ENCODE peak calls at places on chromosomes 3 and 15, in ten cellular contexts. One of them, this sample, is unnamed.

GRCh38 chr3:48623851-48624547 is 2.4 kb upstream of the TMEM89 start:
- DNase-seq in iPS-NIHi11: no peak
- DNase-seq in stomach: peak; percentile 69
- DNase-seq in kidney tubule cell: no peak
- DNase-seq in EH: no peak
- DNase-seq in KG1: no peak
- DNase-seq in SW480: peak; percentile 81
- DNase-seq in left ventricle myocardium inferior: no peak
- DNase-seq in memory B cell: no peak
- DNase-seq in stimulated activated CD4-positive, alpha-beta T cell treated with anti-CD3 and anti-CD28 coated beads, Interleukin-2, amount 100 ng/mL, for 48 hours: no peak
- DNase-seq in this sample: no peak

GRCh38 chr3:127820871-127821853 is 1.2 kb downstream of the MGLL start:
- DNase-seq in EH: peak; percentile 55
- DNase-seq in kidney tubule cell: peak; percentile 89
- DNase-seq in iPS-NIHi11: no peak
- DNase-seq in stimulated activated CD4-positive, alpha-beta T cell treated with anti-CD3 and anti-CD28 coated beads, Interleukin-2, amount 100 ng/mL, for 48 hours: no peak
- DNase-seq in SW480: no peak
- DNase-seq in left ventricle myocardium inferior: peak; percentile 42
- DNase-seq in KG1: no peak
- DNase-seq in stomach: peak; percentile 38
- DNase-seq in memory B cell: no peak
- DNase-seq in this sample: no peak

GRCh38 chr3:31891876-31892455 is 89.1 kb downstream of the OSBPL10 start:
- DNase-seq in EH: no peak
- DNase-seq in kidney tubule cell: no peak
- DNase-seq in stomach: peak; percentile 38
- DNase-seq in SW480: no peak
- DNase-seq in KG1: no peak
- DNase-seq in iPS-NIHi11: no peak
- DNase-seq in left ventricle myocardium inferior: no peak
- DNase-seq in memory B cell: no peak
- DNase-seq in stimulated activated CD4-positive, alpha-beta T cell treated with anti-CD3 and anti-CD28 coated beads, Interleukin-2, amount 100 ng/mL, for 48 hours: no peak
- DNase-seq in this sample: no peak

GRCh38 chr3:69941439-69942176 is 57.9 kb upstream of the SAMMSON start:
- DNase-seq in kidney tubule cell: peak; percentile 82
- DNase-seq in stimulated activated CD4-positive, alpha-beta T cell treated with anti-CD3 and anti-CD28 coated beads, Interleukin-2, amount 100 ng/mL, for 48 hours: no peak
- DNase-seq in memory B cell: no peak
- DNase-seq in KG1: no peak
- DNase-seq in stomach: no peak
- DNase-seq in EH: peak; percentile 55
- DNase-seq in iPS-NIHi11: no peak
- DNase-seq in left ventricle myocardium inferior: no peak
- DNase-seq in SW480: no peak
- DNase-seq in this sample: no peak

GRCh38 chr15:31108836-31109235 is 7.3 kb upstream of the TRPM1 start:
- DNase-seq in kidney tubule cell: no peak
- DNase-seq in left ventricle myocardium inferior: no peak
- DNase-seq in SW480: no peak
- DNase-seq in iPS-NIHi11: no peak
- DNase-seq in memory B cell: no peak
- DNase-seq in EH: peak; percentile 39
- DNase-seq in stimulated activated CD4-positive, alpha-beta T cell treated with anti-CD3 and anti-CD28 coated beads, Interleukin-2, amount 100 ng/mL, for 48 hours: no peak
- DNase-seq in stomach: no peak
- DNase-seq in KG1: no peak
- DNase-seq in this sample: no peak

GRCh38 chr3:148002705-148003205 is 593.6 kb downstream of the ZIC1 start:
- DNase-seq in stimulated activated CD4-positive, alpha-beta T cell treated with anti-CD3 and anti-CD28 coated beads, Interleukin-2, amount 100 ng/mL, for 48 hours: no peak
- DNase-seq in iPS-NIHi11: no peak
- DNase-seq in memory B cell: no peak
- DNase-seq in SW480: no peak
- DNase-seq in stomach: no peak
- DNase-seq in left ventricle myocardium inferior: no peak
- DNase-seq in KG1: no peak
- DNase-seq in kidney tubule cell: no peak
- DNase-seq in EH: no peak
- DNase-seq in this sample: no peak

GRCh38 chr15:42324308-42324707 is 35.0 kb upstream of the CAPN3 start:
- DNase-seq in left ventricle myocardium inferior: no peak
- DNase-seq in KG1: no peak
- DNase-seq in kidney tubule cell: no peak
- DNase-seq in iPS-NIHi11: no peak
- DNase-seq in SW480: no peak
- DNase-seq in stomach: no peak
- DNase-seq in memory B cell: no peak
- DNase-seq in stimulated activated CD4-positive, alpha-beta T cell treated with anti-CD3 and anti-CD28 coated beads, Interleukin-2, amount 100 ng/mL, for 48 hours: no peak
- DNase-seq in EH: peak; percentile 39
- DNase-seq in this sample: no peak

GRCh38 chr3:143571548-143571947 is 276.7 kb downstream of the SLC9A9 start:
- DNase-seq in SW480: no peak
- DNase-seq in memory B cell: no peak
- DNase-seq in kidney tubule cell: no peak
- DNase-seq in stomach: no peak
- DNase-seq in stimulated activated CD4-positive, alpha-beta T cell treated with anti-CD3 and anti-CD28 coated beads, Interleukin-2, amount 100 ng/mL, for 48 hours: no peak
- DNase-seq in KG1: no peak
- DNase-seq in EH: no peak
- DNase-seq in iPS-NIHi11: no peak
- DNase-seq in left ventricle myocardium inferior: no peak
- DNase-seq in this sample: no peak

GRCh38 chr15:61916104-61916503 is 144.1 kb downstream of the VPS13C start:
- DNase-seq in stimulated activated CD4-positive, alpha-beta T cell treated with anti-CD3 and anti-CD28 coated beads, Interleukin-2, amount 100 ng/mL, for 48 hours: no peak
- DNase-seq in SW480: no peak
- DNase-seq in iPS-NIHi11: no peak
- DNase-seq in memory B cell: no peak
- DNase-seq in KG1: no peak
- DNase-seq in EH: peak; percentile 92
- DNase-seq in stomach: no peak
- DNase-seq in kidney tubule cell: no peak
- DNase-seq in left ventricle myocardium inferior: no peak
- DNase-seq in this sample: no peak

GRCh38 chr3:143016321-143016972 is 15.1 kb downstream of the U2SURP start:
- DNase-seq in kidney tubule cell: peak; percentile 17
- DNase-seq in stomach: no peak
- DNase-seq in memory B cell: peak; percentile 15
- DNase-seq in iPS-NIHi11: no peak
- DNase-seq in SW480: peak; percentile 30
- DNase-seq in KG1: no peak
- DNase-seq in stimulated activated CD4-positive, alpha-beta T cell treated with anti-CD3 and anti-CD28 coated beads, Interleukin-2, amount 100 ng/mL, for 48 hours: no peak
- DNase-seq in left ventricle myocardium inferior: no peak
- DNase-seq in EH: peak; percentile 23
- DNase-seq in this sample: no peak

GRCh38 chr3:181709537-181710279 is 2.0 kb upstream of the SOX2 start:
- DNase-seq in memory B cell: peak; percentile 71
- DNase-seq in kidney tubule cell: peak; percentile 71
- DNase-seq in SW480: peak; percentile 65
- DNase-seq in EH: peak; percentile 52
- DNase-seq in iPS-NIHi11: no peak
- DNase-seq in stimulated activated CD4-positive, alpha-beta T cell treated with anti-CD3 and anti-CD28 coated beads, Interleukin-2, amount 100 ng/mL, for 48 hours: peak; percentile 69
- DNase-seq in left ventricle myocardium inferior: peak; percentile 62
- DNase-seq in KG1: peak; percentile 33
- DNase-seq in stomach: peak; percentile 85
- DNase-seq in this sample: peak; percentile 93

GRCh38 chr3:170813261-170813660 is 56.7 kb downstream of the RPL22L1 start:
- DNase-seq in KG1: no peak
- DNase-seq in left ventricle myocardium inferior: no peak
- DNase-seq in kidney tubule cell: no peak
- DNase-seq in memory B cell: no peak
- DNase-seq in stomach: no peak
- DNase-seq in EH: no peak
- DNase-seq in stimulated activated CD4-positive, alpha-beta T cell treated with anti-CD3 and anti-CD28 coated beads, Interleukin-2, amount 100 ng/mL, for 48 hours: no peak
- DNase-seq in iPS-NIHi11: no peak
- DNase-seq in SW480: no peak
- DNase-seq in this sample: no peak

GRCh38 chr3:110932515-110933095 is 139.0 kb upstream of the NECTIN3 start:
- DNase-seq in EH: peak; percentile 95
- DNase-seq in memory B cell: no peak
- DNase-seq in kidney tubule cell: peak; percentile 48
- DNase-seq in iPS-NIHi11: no peak
- DNase-seq in SW480: no peak
- DNase-seq in left ventricle myocardium inferior: no peak
- DNase-seq in KG1: no peak
- DNase-seq in stomach: no peak
- DNase-seq in stimulated activated CD4-positive, alpha-beta T cell treated with anti-CD3 and anti-CD28 coated beads, Interleukin-2, amount 100 ng/mL, for 48 hours: no peak
- DNase-seq in this sample: no peak

GRCh38 chr3:114892117-114892870 is 254.8 kb downstream of the ZBTB20 start:
- DNase-seq in iPS-NIHi11: no peak
- DNase-seq in KG1: no peak
- DNase-seq in kidney tubule cell: peak; percentile 41
- DNase-seq in EH: no peak
- DNase-seq in SW480: no peak
- DNase-seq in memory B cell: no peak
- DNase-seq in stimulated activated CD4-positive, alpha-beta T cell treated with anti-CD3 and anti-CD28 coated beads, Interleukin-2, amount 100 ng/mL, for 48 hours: no peak
- DNase-seq in left ventricle myocardium inferior: no peak
- DNase-seq in stomach: no peak
- DNase-seq in this sample: no peak

GRCh38 chr3:170092907-170093306 is 55.1 kb downstream of the GPR160 start:
- DNase-seq in iPS-NIHi11: no peak
- DNase-seq in KG1: no peak
- DNase-seq in left ventricle myocardium inferior: no peak
- DNase-seq in memory B cell: no peak
- DNase-seq in kidney tubule cell: no peak
- DNase-seq in stomach: no peak
- DNase-seq in SW480: no peak
- DNase-seq in EH: no peak
- DNase-seq in stimulated activated CD4-positive, alpha-beta T cell treated with anti-CD3 and anti-CD28 coated beads, Interleukin-2, amount 100 ng/mL, for 48 hours: no peak
- DNase-seq in this sample: no peak

GRCh38 chr15:48361690-48362089 is 30.5 kb downstream of the DUT start:
- DNase-seq in KG1: no peak
- DNase-seq in stimulated activated CD4-positive, alpha-beta T cell treated with anti-CD3 and anti-CD28 coated beads, Interleukin-2, amount 100 ng/mL, for 48 hours: no peak
- DNase-seq in kidney tubule cell: no peak
- DNase-seq in memory B cell: no peak
- DNase-seq in EH: peak; percentile 68
- DNase-seq in left ventricle myocardium inferior: no peak
- DNase-seq in stomach: no peak
- DNase-seq in iPS-NIHi11: no peak
- DNase-seq in SW480: no peak
- DNase-seq in this sample: no peak

GRCh38 chr15:73530649-73531048 is 87.7 kb downstream of the REC114 start:
- DNase-seq in memory B cell: no peak
- DNase-seq in stimulated activated CD4-positive, alpha-beta T cell treated with anti-CD3 and anti-CD28 coated beads, Interleukin-2, amount 100 ng/mL, for 48 hours: no peak
- DNase-seq in left ventricle myocardium inferior: no peak
- DNase-seq in EH: no peak
- DNase-seq in KG1: no peak
- DNase-seq in SW480: no peak
- DNase-seq in stomach: no peak
- DNase-seq in iPS-NIHi11: no peak
- DNase-seq in kidney tubule cell: no peak
- DNase-seq in this sample: no peak

GRCh38 chr3:37862712-37863551 is 1.3 kb downstream of the CTDSPL start:
- DNase-seq in SW480: peak; percentile 70
- DNase-seq in kidney tubule cell: peak; percentile 57
- DNase-seq in memory B cell: no peak
- DNase-seq in left ventricle myocardium inferior: no peak
- DNase-seq in stomach: no peak
- DNase-seq in KG1: no peak
- DNase-seq in iPS-NIHi11: no peak
- DNase-seq in stimulated activated CD4-positive, alpha-beta T cell treated with anti-CD3 and anti-CD28 coated beads, Interleukin-2, amount 100 ng/mL, for 48 hours: no peak
- DNase-seq in EH: peak; percentile 62
- DNase-seq in this sample: no peak

GRCh38 chr3:46228259-46229222 is 13.7 kb upstream of the CCR3 start:
- DNase-seq in left ventricle myocardium inferior: no peak
- DNase-seq in KG1: no peak
- DNase-seq in stomach: no peak
- DNase-seq in stimulated activated CD4-positive, alpha-beta T cell treated with anti-CD3 and anti-CD28 coated beads, Interleukin-2, amount 100 ng/mL, for 48 hours: no peak
- DNase-seq in EH: peak; percentile 65
- DNase-seq in iPS-NIHi11: no peak
- DNase-seq in kidney tubule cell: no peak
- DNase-seq in memory B cell: no peak
- DNase-seq in SW480: no peak
- DNase-seq in this sample: no peak

GRCh38 chr3:107752202-107752990 is 229.6 kb downstream of the BBX start:
- DNase-seq in EH: peak; percentile 36
- DNase-seq in stimulated activated CD4-positive, alpha-beta T cell treated with anti-CD3 and anti-CD28 coated beads, Interleukin-2, amount 100 ng/mL, for 48 hours: no peak
- DNase-seq in SW480: peak; percentile 15
- DNase-seq in memory B cell: no peak
- DNase-seq in left ventricle myocardium inferior: no peak
- DNase-seq in stomach: no peak
- DNase-seq in iPS-NIHi11: peak; percentile 28
- DNase-seq in KG1: no peak
- DNase-seq in kidney tubule cell: peak; percentile 42
- DNase-seq in this sample: no peak

GRCh38 chr15:70491183-70491621 is 272.2 kb downstream of the UACA start:
- DNase-seq in KG1: no peak
- DNase-seq in SW480: no peak
- DNase-seq in stomach: no peak
- DNase-seq in kidney tubule cell: peak; percentile 39
- DNase-seq in stimulated activated CD4-positive, alpha-beta T cell treated with anti-CD3 and anti-CD28 coated beads, Interleukin-2, amount 100 ng/mL, for 48 hours: no peak
- DNase-seq in memory B cell: no peak
- DNase-seq in EH: no peak
- DNase-seq in left ventricle myocardium inferior: no peak
- DNase-seq in iPS-NIHi11: no peak
- DNase-seq in this sample: no peak

GRCh38 chr3:155252021-155252420 is 41.5 kb downstream of the STRIT1 start:
- DNase-seq in SW480: no peak
- DNase-seq in memory B cell: no peak
- DNase-seq in iPS-NIHi11: no peak
- DNase-seq in stimulated activated CD4-positive, alpha-beta T cell treated with anti-CD3 and anti-CD28 coated beads, Interleukin-2, amount 100 ng/mL, for 48 hours: no peak
- DNase-seq in KG1: no peak
- DNase-seq in kidney tubule cell: no peak
- DNase-seq in EH: no peak
- DNase-seq in stomach: no peak
- DNase-seq in left ventricle myocardium inferior: no peak
- DNase-seq in this sample: no peak

GRCh38 chr3:29581311-29581710 is 300.4 kb downstream of the RBMS3 start:
- DNase-seq in iPS-NIHi11: no peak
- DNase-seq in EH: no peak
- DNase-seq in left ventricle myocardium inferior: no peak
- DNase-seq in stimulated activated CD4-positive, alpha-beta T cell treated with anti-CD3 and anti-CD28 coated beads, Interleukin-2, amount 100 ng/mL, for 48 hours: no peak
- DNase-seq in SW480: no peak
- DNase-seq in kidney tubule cell: no peak
- DNase-seq in memory B cell: no peak
- DNase-seq in KG1: no peak
- DNase-seq in stomach: no peak
- DNase-seq in this sample: no peak

GRCh38 chr15:52289629-52290081 is 5.9 kb downstream of the MYO5C start:
- DNase-seq in KG1: no peak
- DNase-seq in memory B cell: no peak
- DNase-seq in SW480: peak; percentile 45
- DNase-seq in stomach: peak; percentile 66
- DNase-seq in left ventricle myocardium inferior: no peak
- DNase-seq in stimulated activated CD4-positive, alpha-beta T cell treated with anti-CD3 and anti-CD28 coated beads, Interleukin-2, amount 100 ng/mL, for 48 hours: no peak
- DNase-seq in EH: no peak
- DNase-seq in kidney tubule cell: peak; percentile 74
- DNase-seq in iPS-NIHi11: peak; percentile 37
- DNase-seq in this sample: no peak

This sample was measured in neural crest cell.